ENCODE peak calls at places on chromosomes 7 and 10, in four cellular contexts. C is HEK293T, U is WTC11, K is HepG2. W is an unnamed sample.
A peak's percentile ranks its signal among the peaks of the same experiment; 100 is the strongest.

GRCh38 chr10:46787321-46787615 is 124.0 kb upstream of the PTPN20 start:
- DNase-seq in C (peak; percentile 1), U (no peak), K (peak; percentile 24), W (peak; percentile 61)

GRCh38 chr10:69087600-69088470 is at the start of gene SRGN:
- DNase-seq in C (no peak), U (no peak), K (no peak), W (no peak)

GRCh38 chr10:9228770-9229169 is 1174.3 kb downstream of the GATA3 start:
- DNase-seq in C (no peak), U (no peak), K (no peak), W (no peak)

GRCh38 chr10:50637003-50637579 is 13.3 kb upstream of the SGMS1 start:
- DNase-seq in C (no peak), U (no peak), K (no peak), W (no peak)

GRCh38 chr7:20140278-20141058 is 76.7 kb downstream of the MACC1 start:
- DNase-seq in C (no peak), U (no peak), K (no peak), W (no peak)

GRCh38 chr7:5692845-5693278 is 88.6 kb downstream of the RNF216 start:
- DNase-seq in C (no peak), U (no peak), K (no peak), W (no peak)

GRCh38 chr10:116974442-116975005 is 30.5 kb downstream of the SHTN1 start:
- DNase-seq in C (no peak), U (no peak), K (no peak), W (no peak)

GRCh38 chr10:5882961-5883360 is 6.7 kb downstream of the ANKRD16 start:
- DNase-seq in C (no peak), U (no peak), K (no peak), W (no peak)

GRCh38 chr10:29204119-29204518 is 84.8 kb upstream of the LYZL1 start:
- DNase-seq in C (no peak), U (peak; percentile 25), K (peak; percentile 3), W (no peak)

GRCh38 chr7:7564323-7564780 is 2.3 kb upstream of the MIOS start:
- DNase-seq in C (no peak), U (no peak), K (no peak), W (peak; percentile 27)

GRCh38 chr10:125538947-125539649 is 143.9 kb downstream of the TEX36 start:
- DNase-seq in C (peak; percentile 71), U (no peak), K (no peak), W (no peak)

GRCh38 chr7:44700322-44700721 is 48.3 kb upstream of the ZMIZ2 start:
- DNase-seq in C (no peak), U (no peak), K (no peak), W (no peak)

GRCh38 chr10:91604936-91605534 is 27.8 kb downstream of the PPP1R3C start:
- DNase-seq in C (no peak), U (no peak), K (no peak), W (no peak)

GRCh38 chr10:5959581-5960069 is 17.7 kb downstream of the IL15RA start:
- DNase-seq in C (no peak), U (no peak), K (no peak), W (no peak)

GRCh38 chr10:64708920-64709681 is 1187.9 kb downstream of the REEP3 start:
- DNase-seq in C (no peak), U (no peak), K (no peak), W (no peak)

DNA sequence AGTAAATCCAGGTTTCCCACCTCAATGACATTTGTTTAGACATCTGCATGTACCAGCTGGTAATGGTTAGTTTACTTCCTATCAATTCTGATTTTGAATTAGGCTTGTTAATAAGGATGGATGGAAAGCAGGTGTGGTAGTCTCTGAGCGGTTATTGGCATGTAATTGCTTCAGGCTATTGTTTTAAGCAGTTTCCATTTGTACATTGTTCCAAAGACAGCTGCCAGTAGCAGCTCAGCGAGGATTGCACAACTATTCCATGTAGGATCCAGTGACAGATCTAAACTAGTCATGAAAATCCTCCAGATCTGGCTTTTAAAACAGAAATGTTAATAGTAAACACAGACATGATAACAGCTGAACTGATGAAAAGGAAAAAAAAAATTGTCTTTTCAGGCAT is 436.0 kb upstream of the ADARB2 start:
- DNase-seq in C (no peak), U (no peak), K (no peak), W (no peak)
- TF ChIP-seq ELF4 in C (no peak), U (no peak), K (no peak), W (no peak)

GRCh38 chr7:99459087-99459486 is 6.9 kb downstream of the ATP5MF start:
- DNase-seq in C (peak; percentile 46), U (peak; percentile 45), K (peak; percentile 35), W (no peak)
- TF ChIP-seq ELF4 in C (no peak), U (no peak), K (no peak), W (no peak)

GRCh38 chr10:44627591-44628354 is 242.9 kb upstream of the CXCL12 start:
- DNase-seq in C (no peak), U (no peak), K (no peak), W (no peak)
- TF ChIP-seq ELF4 in C (no peak), U (no peak), K (no peak), W (no peak)

GRCh38 chr7:100400656-100401055 is 27.4 kb downstream of the PILRA start:
- DNase-seq in C (peak; percentile 61), U (peak; percentile 56), K (peak; percentile 42), W (peak; percentile 61)
- TF ChIP-seq ELF4 in C (no peak), U (no peak), K (no peak), W (no peak)

DNA sequence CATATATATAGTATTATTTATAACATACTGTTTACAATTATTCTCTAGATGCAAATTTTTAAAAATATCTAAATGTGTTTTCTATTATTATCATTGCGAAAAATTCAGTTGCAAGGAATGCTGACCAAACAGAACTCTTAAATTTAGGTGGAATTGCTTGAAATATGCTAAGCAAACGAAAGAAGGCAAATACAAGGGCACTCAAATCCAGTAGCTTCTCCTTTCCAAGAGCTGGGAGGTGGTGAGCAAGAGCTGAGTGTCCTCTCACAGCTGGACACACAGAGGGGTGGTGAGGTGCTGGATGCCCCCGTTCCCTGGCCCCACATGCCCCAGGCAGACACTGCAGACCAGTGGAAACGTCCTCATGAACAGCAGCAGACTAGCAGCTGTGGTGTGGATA is 166.0 kb downstream of the TAX1BP1 start:
- DNase-seq in C (no peak), U (no peak), K (no peak), W (no peak)
- TF ChIP-seq ELF4 in C (no peak), U (no peak), K (no peak), W (no peak)

GRCh38 chr10:82986216-82986615 is 1111.2 kb downstream of the NRG3 start:
- DNase-seq in C (no peak), U (no peak), K (no peak), W (no peak)

GRCh38 chr10:82981137-82981723 is 1106.2 kb downstream of the NRG3 start:
- DNase-seq in C (no peak), U (no peak), K (no peak), W (no peak)

GRCh38 chr10:82980321-82980720 is 1105.3 kb downstream of the NRG3 start:
- DNase-seq in C (no peak), U (no peak), K (no peak), W (no peak)

DNA sequence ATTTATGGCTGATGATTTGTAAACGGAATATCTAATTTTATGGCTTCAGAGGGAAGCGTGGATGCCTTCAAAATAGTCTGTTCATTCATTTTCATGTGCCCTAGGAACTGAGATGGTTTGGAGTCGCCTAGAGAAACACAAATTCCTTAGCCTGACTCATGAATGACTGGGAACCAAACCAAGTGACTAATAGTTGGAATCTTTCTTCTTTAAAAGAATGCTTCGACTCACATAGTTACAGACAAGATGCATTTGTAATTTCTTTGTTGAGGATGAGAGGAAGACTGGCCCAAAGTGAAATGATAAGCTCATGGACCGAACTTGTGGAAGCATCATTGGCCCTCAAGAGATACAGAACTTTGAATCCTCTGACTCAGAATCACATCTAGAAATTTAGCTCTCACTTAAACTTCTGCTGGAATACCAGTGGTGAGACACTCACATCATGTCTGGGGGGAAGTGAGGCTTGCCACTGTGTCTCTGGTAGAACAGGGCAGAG is 1107.2 kb downstream of the NRG3 start:
- DNase-seq in C (no peak), U (no peak), K (no peak), W (no peak)
- TF ChIP-seq ELF4 in C (no peak), U (no peak), K (no peak), W (no peak)

GRCh38 chr7:50641442-50642405 is 76.5 kb upstream of the DDC start:
- DNase-seq in C (no peak), U (no peak), K (peak; percentile 18), W (no peak)
- TF ChIP-seq ELF4 in C (no peak), U (no peak), K (no peak), W (no peak)